ENCODE peak calls at places on chromosomes 7 and 10, in six cellular contexts. H, M, J, A, O and K are unnamed samples.

GRCh38 chr10:103881420-103882284 is 26.3 kb upstream of the SH3PXD2A start:
- DNase-seq in O (no peak), J (peak), H (no peak), M (no peak), A (peak), K (no peak)

GRCh38 chr10:125262920-125263319 is 102.6 kb upstream of the CTBP2 start:
- DNase-seq in J (no peak), H (no peak), M (no peak), O (no peak), A (no peak), K (no peak)

GRCh38 chr10:80498833-80499671 is 38.6 kb upstream of the SH2D4B start:
- DNase-seq in O (peak), A (peak), M (peak), H (peak), J (peak), K (peak)

GRCh38 chr7:111998326-111998725 is 207.9 kb downstream of the DOCK4 start:
- DNase-seq in H (no peak), M (no peak), O (no peak), J (no peak), A (no peak), K (no peak)

GRCh38 chr7:74262639-74263398 is 8.6 kb upstream of the RFC2 start:
- DNase-seq in A (no peak), O (no peak), J (no peak), M (no peak), H (no peak), K (no peak)

GRCh38 chr10:132632091-132632561 is 94.5 kb downstream of the INPP5A start:
- DNase-seq in H (no peak), J (no peak), O (no peak), A (no peak), M (peak), K (no peak)

GRCh38 chr7:25391295-25391861 is 163.1 kb upstream of the NPVF start:
- DNase-seq in A (peak), O (peak), H (peak), J (no peak), M (no peak), K (no peak)

GRCh38 chr7:44970521-44971051 is 8.2 kb downstream of the MYO1G start:
- DNase-seq in A (no peak), H (no peak), J (no peak), O (no peak), M (peak), K (no peak)

GRCh38 chr7:149261321-149261828 is 621 bp upstream of the ZNF783 start:
- DNase-seq in A (peak), H (no peak), O (peak), J (peak), M (no peak), K (no peak)

GRCh38 chr10:100774223-100774622 is 28.8 kb downstream of the PAX2 start:
- DNase-seq in H (no peak), M (no peak), O (no peak), A (no peak), J (no peak), K (no peak)

GRCh38 chr10:102230861-102231356 is 4.8 kb downstream of the ELOVL3 start:
- DNase-seq in O (peak), M (peak), A (no peak), J (no peak), H (peak), K (no peak)

GRCh38 chr10:109912335-109913282 is 10.7 kb downstream of the XPNPEP1 start:
- DNase-seq in A (peak), J (peak), M (no peak), O (no peak), H (no peak), K (no peak)

GRCh38 chr10:10128387-10128786 is 889.3 kb upstream of the CELF2 start:
- DNase-seq in H (no peak), J (no peak), A (peak), M (no peak), O (peak), K (no peak)

GRCh38 chr10:114482480-114482879 is 78.2 kb upstream of the AFAP1L2 start:
- DNase-seq in H (no peak), O (no peak), J (no peak), A (no peak), M (no peak), K (peak)

GRCh38 chr10:123831259-123831658 is 60.3 kb downstream of the CPXM2 start:
- DNase-seq in J (no peak), O (no peak), H (no peak), A (no peak), M (no peak), K (no peak)

GRCh38 chr7:2444476-2444875 is 31.7 kb downstream of the GRIFIN start:
- DNase-seq in A (no peak), J (peak), M (no peak), O (peak), H (no peak), K (no peak)

GRCh38 chr10:103276941-103277712 is at the start of gene INA:
- DNase-seq in A (no peak), O (peak), M (no peak), J (peak), H (no peak), K (no peak)

GRCh38 chr7:84245831-84246230 is 51.2 kb upstream of the SEMA3A start:
- DNase-seq in A (no peak), M (no peak), J (no peak), O (no peak), H (no peak), K (no peak)

GRCh38 chr10:69652111-69652856 is 22.2 kb downstream of the FAM241B start:
- DNase-seq in M (no peak), J (no peak), O (no peak), A (no peak), H (no peak), K (no peak)

DNA sequence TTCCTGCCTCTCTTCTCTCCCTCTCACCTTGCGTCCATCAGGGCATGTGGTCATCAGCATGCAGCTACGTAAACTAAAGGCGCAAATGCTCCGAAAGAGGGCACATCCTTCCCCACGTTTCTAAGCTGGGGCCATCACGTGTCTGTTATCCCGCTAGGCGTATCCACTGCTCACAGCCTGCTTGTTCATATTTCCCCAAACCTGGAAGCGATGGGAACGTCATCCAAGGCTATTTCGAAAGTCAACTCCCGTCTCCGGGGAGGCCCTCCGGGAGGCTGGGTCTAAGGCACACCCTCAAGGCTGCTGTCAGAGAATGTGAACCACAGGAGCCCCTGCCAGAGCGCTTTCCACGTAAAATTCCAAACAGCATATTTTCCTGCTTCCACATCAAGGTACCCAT is 199.2 kb downstream of the DIP2C start:
- DNase-seq in A (no peak), H (no peak), M (peak), J (no peak), O (peak), K (no peak)
- H3K4me3 ChIP-seq in A (no peak), H (no peak), M (no peak), J (no peak), O (no peak), K (no peak)

DNA sequence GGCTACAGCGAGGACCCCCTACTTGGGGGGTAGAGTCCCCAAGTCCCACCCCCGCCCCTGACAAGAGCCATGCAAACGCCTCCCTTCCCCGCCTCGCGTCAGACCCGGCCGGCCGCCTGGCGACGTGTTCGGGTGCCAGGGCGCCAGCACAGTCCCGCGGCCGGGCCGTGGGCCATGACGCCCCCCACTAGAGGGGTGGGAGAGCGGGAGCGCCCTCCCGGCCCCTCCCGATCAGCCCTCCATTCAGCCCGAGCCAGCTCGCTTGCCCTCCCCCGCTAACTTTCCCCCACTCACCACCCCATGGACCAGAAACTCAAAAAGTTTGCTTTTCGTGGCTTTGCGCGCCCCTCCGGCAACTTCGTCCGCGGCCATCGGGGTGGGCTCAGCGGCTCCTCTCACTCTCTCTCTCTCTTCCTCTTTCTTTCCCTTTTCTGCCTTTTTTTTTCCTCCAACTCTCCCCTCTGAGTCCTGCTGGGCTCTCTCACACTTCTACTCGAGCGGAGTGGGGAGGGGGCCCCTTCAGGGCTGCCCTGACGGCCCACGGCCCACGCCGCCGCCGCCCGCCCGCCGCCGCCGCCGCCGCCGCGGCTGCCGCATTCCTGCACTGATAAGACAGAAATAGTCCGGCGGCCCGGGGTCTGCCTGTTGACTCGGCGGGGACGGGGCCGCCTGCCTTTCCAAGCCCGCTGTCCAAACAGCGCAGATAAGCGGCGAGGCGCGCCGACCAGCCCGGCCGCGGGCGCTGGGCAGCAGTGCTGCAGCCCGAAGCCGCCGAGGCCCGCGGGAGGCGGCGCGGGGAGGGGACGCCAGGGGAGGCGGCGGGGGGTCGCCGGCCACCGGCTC is at the start of gene SMARCD3:
- DNase-seq in A (no peak), O (peak), J (peak), M (peak), H (no peak), K (no peak)
- H3K4me3 ChIP-seq in A (peak), O (peak), J (no peak), M (peak), H (peak), K (peak)

GRCh38 chr10:89262331-89263020 is 10.9 kb upstream of the LIPA start:
- DNase-seq in A (peak), M (no peak), H (no peak), O (peak), J (peak), K (no peak)
- H3K4me3 ChIP-seq in A (no peak), M (no peak), H (no peak), O (no peak), J (no peak), K (no peak)

DNA sequence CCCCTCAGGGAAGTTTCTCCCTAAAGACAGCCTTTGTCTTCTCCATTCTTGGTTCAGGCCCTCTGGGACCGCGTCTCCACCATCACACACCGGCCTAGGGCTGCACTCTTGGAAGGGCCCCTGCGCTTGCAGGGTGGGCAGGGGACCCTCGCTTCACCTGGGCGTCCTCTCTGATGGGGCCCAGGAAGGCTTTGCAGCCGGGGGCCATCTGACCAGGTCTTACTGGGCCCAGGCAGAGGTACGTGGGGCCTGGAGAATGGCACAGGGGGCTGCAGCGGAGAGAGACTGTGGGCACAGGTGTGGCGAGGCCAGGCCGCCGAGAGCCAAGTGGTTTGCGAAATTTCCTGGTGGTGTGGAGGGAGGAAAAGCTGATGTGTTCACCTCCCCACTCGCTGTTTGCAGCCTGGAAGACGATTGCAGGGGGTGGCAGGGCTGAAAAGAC is 44.4 kb downstream of the ALOX5 start:
- DNase-seq in M (no peak), J (no peak), O (no peak), H (no peak), A (no peak), K (no peak)
- H3K4me3 ChIP-seq in M (peak), J (peak), O (peak), H (no peak), A (no peak), K (peak)

GRCh38 chr7:99679400-99680191 is at the start of gene CYP3A5:
- DNase-seq in J (no peak), A (peak), O (no peak), H (peak), M (no peak), K (peak)
- H3K4me3 ChIP-seq in J (no peak), A (peak), O (no peak), H (peak), M (peak), K (no peak)

GRCh38 chr7:116955340-116955739 is 2.0 kb downstream of the ST7 start:
- DNase-seq in H (no peak), J (no peak), M (no peak), O (no peak), A (no peak), K (no peak)
- H3K4me3 ChIP-seq in H (peak), J (peak), M (peak), O (no peak), A (no peak), K (peak)